ENCODE peak calls at places on chromosome 1, in five cellular contexts. One of them, this sample, is unnamed.

GRCh38 chr1:157199421-157199755 is 61.2 kb upstream of the ETV3 start:
- DNase-seq in neuronal stem cell: no peak
- DNase-seq in trophoblast cell: peak
- DNase-seq in mesenchymal stem cell: peak
- DNase-seq in H9: no peak
- DNase-seq in this sample: no peak

GRCh38 chr1:172185206-172185605 is 235.3 kb upstream of the C1orf105 start:
- DNase-seq in H9: no peak
- DNase-seq in neuronal stem cell: no peak
- DNase-seq in mesenchymal stem cell: peak
- DNase-seq in trophoblast cell: no peak
- DNase-seq in this sample: no peak

GRCh38 chr1:60222492-60223369 is 149.2 kb upstream of the C1orf87 start:
- DNase-seq in neuronal stem cell: no peak
- DNase-seq in trophoblast cell: no peak
- DNase-seq in mesenchymal stem cell: no peak
- DNase-seq in H9: no peak
- DNase-seq in this sample: no peak

GRCh38 chr1:70745199-70745598 is 302.4 kb downstream of the PTGER3 start:
- DNase-seq in trophoblast cell: peak
- DNase-seq in mesenchymal stem cell: no peak
- DNase-seq in neuronal stem cell: no peak
- DNase-seq in H9: peak
- DNase-seq in this sample: no peak

GRCh38 chr1:186745531-186746146 is 65.4 kb upstream of the PTGS2 start:
- DNase-seq in H9: no peak
- DNase-seq in neuronal stem cell: no peak
- DNase-seq in mesenchymal stem cell: no peak
- DNase-seq in trophoblast cell: no peak
- DNase-seq in this sample: no peak

GRCh38 chr1:214658785-214659184 is 55.8 kb downstream of the CENPF start:
- DNase-seq in trophoblast cell: peak
- DNase-seq in mesenchymal stem cell: peak
- DNase-seq in H9: no peak
- DNase-seq in neuronal stem cell: no peak
- DNase-seq in this sample: no peak

GRCh38 chr1:91499904-91500755 is 521 bp upstream of the CDC7 start:
- DNase-seq in mesenchymal stem cell: no peak
- DNase-seq in H9: no peak
- DNase-seq in neuronal stem cell: no peak
- DNase-seq in trophoblast cell: no peak
- DNase-seq in this sample: no peak

GRCh38 chr1:11748294-11749202 is 12.6 kb downstream of the AGTRAP start:
- DNase-seq in neuronal stem cell: no peak
- DNase-seq in mesenchymal stem cell: no peak
- DNase-seq in trophoblast cell: no peak
- DNase-seq in H9: no peak
- DNase-seq in this sample: no peak

GRCh38 chr1:102858695-102859094 is 249.6 kb downstream of the COL11A1 start:
- DNase-seq in neuronal stem cell: no peak
- DNase-seq in trophoblast cell: peak
- DNase-seq in mesenchymal stem cell: peak
- DNase-seq in H9: no peak
- DNase-seq in this sample: no peak

GRCh38 chr1:160407819-160408801 is 7.7 kb downstream of the VANGL2 start:
- DNase-seq in trophoblast cell: peak
- DNase-seq in neuronal stem cell: no peak
- DNase-seq in H9: peak
- DNase-seq in mesenchymal stem cell: no peak
- DNase-seq in this sample: no peak

GRCh38 chr1:48960304-48960703 is 183.6 kb upstream of the BEND5 start:
- DNase-seq in mesenchymal stem cell: no peak
- DNase-seq in H9: no peak
- DNase-seq in trophoblast cell: no peak
- DNase-seq in neuronal stem cell: no peak
- DNase-seq in this sample: no peak

GRCh38 chr1:19872190-19872589 is 10.0 kb upstream of the OTUD3 start:
- DNase-seq in mesenchymal stem cell: no peak
- DNase-seq in trophoblast cell: peak
- DNase-seq in neuronal stem cell: no peak
- DNase-seq in H9: no peak
- DNase-seq in this sample: no peak

GRCh38 chr1:33916786-33917185 is 52.9 kb downstream of the HMGB4 start:
- DNase-seq in mesenchymal stem cell: no peak
- DNase-seq in H9: no peak
- DNase-seq in neuronal stem cell: no peak
- DNase-seq in trophoblast cell: no peak
- DNase-seq in this sample: no peak

GRCh38 chr1:212401838-212402582 is 12.7 kb downstream of the PACC1 start:
- DNase-seq in mesenchymal stem cell: peak
- DNase-seq in H9: no peak
- DNase-seq in trophoblast cell: peak
- DNase-seq in neuronal stem cell: no peak
- DNase-seq in this sample: no peak

GRCh38 chr1:220156620-220157146 is 62.8 kb downstream of the IARS2 start:
- DNase-seq in mesenchymal stem cell: no peak
- DNase-seq in neuronal stem cell: no peak
- DNase-seq in H9: no peak
- DNase-seq in trophoblast cell: no peak
- DNase-seq in this sample: no peak

GRCh38 chr1:227424159-227424680 is 105.9 kb upstream of the CDC42BPA start:
- DNase-seq in trophoblast cell: no peak
- DNase-seq in neuronal stem cell: no peak
- DNase-seq in H9: no peak
- DNase-seq in mesenchymal stem cell: peak
- DNase-seq in this sample: no peak

DNA sequence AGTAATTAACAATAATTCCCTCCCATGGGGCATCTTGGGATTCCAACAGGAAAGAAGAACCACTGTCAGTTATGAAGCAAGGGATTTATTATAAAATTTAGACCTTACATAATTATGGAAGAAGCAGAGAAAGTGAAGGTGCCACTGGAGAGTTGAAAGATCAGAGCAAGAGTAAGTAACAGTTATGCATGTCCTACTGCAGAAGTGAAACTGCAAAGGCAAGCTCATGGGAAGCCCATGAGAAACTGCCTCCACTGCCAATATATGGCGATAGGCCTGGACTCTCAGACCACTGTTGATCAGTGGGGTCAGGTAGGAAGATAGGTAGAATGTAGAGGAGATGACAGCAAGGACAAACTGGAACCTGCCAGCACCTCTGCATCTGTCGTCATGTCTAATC is 123.6 kb upstream of the ZNF648 start:
- DNase-seq in trophoblast cell: no peak
- DNase-seq in H9: no peak
- DNase-seq in mesenchymal stem cell: no peak
- DNase-seq in neuronal stem cell: no peak
- DNase-seq in this sample: no peak
- H3K4me2 ChIP-seq in trophoblast cell: no peak
- H3K4me2 ChIP-seq in H9: no peak
- H3K4me2 ChIP-seq in mesenchymal stem cell: no peak
- H3K4me2 ChIP-seq in neuronal stem cell: no peak
- H3K4me2 ChIP-seq in this sample: no peak

GRCh38 chr1:193471981-193472380 is 285.6 kb upstream of the B3GALT2 start:
- DNase-seq in mesenchymal stem cell: no peak
- DNase-seq in trophoblast cell: no peak
- DNase-seq in H9: no peak
- DNase-seq in neuronal stem cell: no peak
- DNase-seq in this sample: no peak
- H2BK12ac ChIP-seq in mesenchymal stem cell: no peak
- H2BK12ac ChIP-seq in trophoblast cell: no peak
- H2BK12ac ChIP-seq in H9: no peak
- H2BK12ac ChIP-seq in neuronal stem cell: no peak
- H2BK12ac ChIP-seq in this sample: no peak

GRCh38 chr1:7705048-7705907 is 65.8 kb upstream of the VAMP3 start:
- DNase-seq in mesenchymal stem cell: no peak
- DNase-seq in trophoblast cell: no peak
- DNase-seq in neuronal stem cell: no peak
- DNase-seq in H9: peak
- DNase-seq in this sample: no peak

GRCh38 chr1:7703321-7704213 is 67.5 kb upstream of the VAMP3 start:
- DNase-seq in neuronal stem cell: peak
- DNase-seq in mesenchymal stem cell: no peak
- DNase-seq in trophoblast cell: no peak
- DNase-seq in H9: peak
- DNase-seq in this sample: no peak

GRCh38 chr1:7707527-7707926 is 63.6 kb upstream of the VAMP3 start:
- DNase-seq in mesenchymal stem cell: peak
- DNase-seq in trophoblast cell: no peak
- DNase-seq in neuronal stem cell: no peak
- DNase-seq in H9: no peak
- DNase-seq in this sample: no peak

GRCh38 chr1:7704214-7705047 is 66.7 kb upstream of the VAMP3 start:
- DNase-seq in mesenchymal stem cell: peak
- DNase-seq in neuronal stem cell: peak
- DNase-seq in trophoblast cell: peak
- DNase-seq in H9: peak
- DNase-seq in this sample: peak

DNA sequence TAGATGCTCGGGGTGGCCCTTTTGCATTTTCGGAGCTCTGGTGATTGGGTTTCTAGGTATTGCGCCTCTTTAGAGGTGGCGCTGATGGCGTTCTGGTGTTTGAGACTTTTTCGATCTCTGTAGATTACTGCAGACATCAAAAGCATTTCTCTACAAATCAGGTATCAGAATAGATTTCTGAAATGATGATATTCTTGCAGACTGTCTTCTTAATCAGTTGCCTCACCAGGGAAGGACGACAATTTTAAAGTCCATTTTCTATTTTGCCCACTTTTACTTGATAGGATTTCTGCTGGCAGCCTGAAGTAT is 65.2 kb upstream of the VAMP3 start:
- DNase-seq in H9: no peak
- DNase-seq in trophoblast cell: no peak
- DNase-seq in neuronal stem cell: no peak
- DNase-seq in mesenchymal stem cell: no peak
- DNase-seq in this sample: no peak
- H3K4me2 ChIP-seq in H9: no peak
- H3K4me2 ChIP-seq in trophoblast cell: peak
- H3K4me2 ChIP-seq in neuronal stem cell: no peak
- H3K4me2 ChIP-seq in mesenchymal stem cell: no peak
- H3K4me2 ChIP-seq in this sample: peak

DNA sequence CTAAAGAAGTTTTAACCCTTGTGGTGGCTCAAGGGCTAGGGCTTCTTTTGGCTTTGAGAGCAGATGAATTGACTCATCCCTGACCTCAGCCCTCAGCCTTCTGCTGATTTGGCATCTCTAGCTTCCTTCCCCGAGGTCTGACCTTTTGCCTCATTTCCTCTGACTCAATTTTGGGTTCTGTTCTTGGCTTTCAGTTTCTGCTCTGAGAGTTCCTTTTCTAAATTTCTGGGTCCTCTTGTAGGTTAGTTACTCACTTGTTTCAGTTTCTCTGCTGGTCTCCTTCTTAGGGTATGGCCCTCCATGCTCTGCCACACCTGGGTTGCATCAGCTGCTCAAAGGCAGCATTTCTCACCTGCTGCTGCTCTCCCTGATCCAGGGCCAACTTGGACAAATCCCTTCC is 19.4 kb downstream of the PDE4B start:
- DNase-seq in H9: no peak
- DNase-seq in mesenchymal stem cell: peak
- DNase-seq in neuronal stem cell: no peak
- DNase-seq in trophoblast cell: peak
- DNase-seq in this sample: no peak
- H2BK12ac ChIP-seq in H9: no peak
- H2BK12ac ChIP-seq in mesenchymal stem cell: peak
- H2BK12ac ChIP-seq in neuronal stem cell: no peak
- H2BK12ac ChIP-seq in trophoblast cell: no peak
- H2BK12ac ChIP-seq in this sample: peak

GRCh38 chr1:1419363-1419811 is 1.7 kb downstream of the ANKRD65 start:
- DNase-seq in mesenchymal stem cell: no peak
- DNase-seq in trophoblast cell: no peak
- DNase-seq in neuronal stem cell: no peak
- DNase-seq in H9: no peak
- DNase-seq in this sample: no peak
- H3K4me2 ChIP-seq in mesenchymal stem cell: no peak
- H3K4me2 ChIP-seq in trophoblast cell: no peak
- H3K4me2 ChIP-seq in neuronal stem cell: peak
- H3K4me2 ChIP-seq in H9: no peak
- H3K4me2 ChIP-seq in this sample: peak